ENCODE peak calls at places on chromosomes 11 and 22, in eight cellular contexts. One of them, this sample, is unnamed.
A peak's percentile ranks its signal among the peaks of the same experiment; 100 is the strongest.

GRCh38 chr22:38412435-38413084 is 42.4 kb downstream of the KCNJ4 start:
- DNase-seq in mucosa of descending colon: no peak
- DNase-seq in CD4-positive, CD25-positive, alpha-beta regulatory T cell: peak; percentile 9
- DNase-seq in left ventricle myocardium inferior: no peak
- DNase-seq in brain microvascular endothelial cell: no peak
- DNase-seq in IMR-90: no peak
- DNase-seq in HL-60: no peak
- DNase-seq in naive thymus-derived CD4-positive, alpha-beta T cell: peak; percentile 36
- DNase-seq in this sample: no peak

GRCh38 chr11:27124514-27125264 is 84.1 kb downstream of the BBOX1 start:
- DNase-seq in IMR-90: peak; percentile 42
- DNase-seq in left ventricle myocardium inferior: no peak
- DNase-seq in HL-60: no peak
- DNase-seq in brain microvascular endothelial cell: no peak
- DNase-seq in mucosa of descending colon: no peak
- DNase-seq in CD4-positive, CD25-positive, alpha-beta regulatory T cell: no peak
- DNase-seq in naive thymus-derived CD4-positive, alpha-beta T cell: no peak
- DNase-seq in this sample: no peak

GRCh38 chr11:110763249-110764011 is 51.2 kb upstream of the ARHGAP20 start:
- DNase-seq in brain microvascular endothelial cell: peak; percentile 31
- DNase-seq in naive thymus-derived CD4-positive, alpha-beta T cell: no peak
- DNase-seq in CD4-positive, CD25-positive, alpha-beta regulatory T cell: no peak
- DNase-seq in mucosa of descending colon: peak; percentile 46
- DNase-seq in left ventricle myocardium inferior: no peak
- DNase-seq in HL-60: no peak
- DNase-seq in IMR-90: peak; percentile 80
- DNase-seq in this sample: no peak

GRCh38 chr22:41917906-41918791 is 3.3 kb upstream of the SHISA8 start:
- DNase-seq in HL-60: no peak
- DNase-seq in IMR-90: peak; percentile 63
- DNase-seq in left ventricle myocardium inferior: peak; percentile 65
- DNase-seq in naive thymus-derived CD4-positive, alpha-beta T cell: no peak
- DNase-seq in CD4-positive, CD25-positive, alpha-beta regulatory T cell: no peak
- DNase-seq in brain microvascular endothelial cell: peak; percentile 29
- DNase-seq in mucosa of descending colon: no peak
- DNase-seq in this sample: no peak

GRCh38 chr22:43094085-43094484 is 4.9 kb upstream of the TTLL1 start:
- DNase-seq in naive thymus-derived CD4-positive, alpha-beta T cell: no peak
- DNase-seq in IMR-90: peak; percentile 18
- DNase-seq in mucosa of descending colon: peak; percentile 75
- DNase-seq in left ventricle myocardium inferior: peak; percentile 70
- DNase-seq in CD4-positive, CD25-positive, alpha-beta regulatory T cell: no peak
- DNase-seq in brain microvascular endothelial cell: no peak
- DNase-seq in HL-60: peak; percentile 50
- DNase-seq in this sample: no peak

GRCh38 chr11:115612331-115612730 is 108.1 kb upstream of the CADM1 start:
- DNase-seq in IMR-90: peak; percentile 50
- DNase-seq in CD4-positive, CD25-positive, alpha-beta regulatory T cell: no peak
- DNase-seq in mucosa of descending colon: no peak
- DNase-seq in brain microvascular endothelial cell: no peak
- DNase-seq in HL-60: no peak
- DNase-seq in left ventricle myocardium inferior: no peak
- DNase-seq in naive thymus-derived CD4-positive, alpha-beta T cell: no peak
- DNase-seq in this sample: no peak

GRCh38 chr11:444397-445144 is 2.8 kb upstream of the ANO9 start:
- DNase-seq in mucosa of descending colon: peak; percentile 82
- DNase-seq in left ventricle myocardium inferior: no peak
- DNase-seq in naive thymus-derived CD4-positive, alpha-beta T cell: no peak
- DNase-seq in brain microvascular endothelial cell: no peak
- DNase-seq in IMR-90: peak; percentile 22
- DNase-seq in CD4-positive, CD25-positive, alpha-beta regulatory T cell: no peak
- DNase-seq in HL-60: no peak
- DNase-seq in this sample: no peak

GRCh38 chr11:6225896-6226295 is 8.5 kb downstream of the FHIP1B start:
- DNase-seq in brain microvascular endothelial cell: no peak
- DNase-seq in naive thymus-derived CD4-positive, alpha-beta T cell: no peak
- DNase-seq in mucosa of descending colon: no peak
- DNase-seq in HL-60: no peak
- DNase-seq in left ventricle myocardium inferior: no peak
- DNase-seq in CD4-positive, CD25-positive, alpha-beta regulatory T cell: no peak
- DNase-seq in IMR-90: no peak
- DNase-seq in this sample: no peak

GRCh38 chr11:75424396-75424795 is 8.6 kb downstream of the KLHL35 start:
- DNase-seq in CD4-positive, CD25-positive, alpha-beta regulatory T cell: no peak
- DNase-seq in brain microvascular endothelial cell: no peak
- DNase-seq in naive thymus-derived CD4-positive, alpha-beta T cell: no peak
- DNase-seq in HL-60: peak; percentile 16
- DNase-seq in mucosa of descending colon: no peak
- DNase-seq in left ventricle myocardium inferior: no peak
- DNase-seq in IMR-90: no peak
- DNase-seq in this sample: no peak

GRCh38 chr11:118010738-118011461 is 24.7 kb downstream of the IL10RA start:
- DNase-seq in IMR-90: no peak
- DNase-seq in CD4-positive, CD25-positive, alpha-beta regulatory T cell: no peak
- DNase-seq in brain microvascular endothelial cell: no peak
- DNase-seq in mucosa of descending colon: peak; percentile 86
- DNase-seq in HL-60: peak; percentile 78
- DNase-seq in naive thymus-derived CD4-positive, alpha-beta T cell: no peak
- DNase-seq in left ventricle myocardium inferior: peak; percentile 56
- DNase-seq in this sample: no peak

GRCh38 chr11:120793806-120794479 is 230.0 kb upstream of the TBCEL start:
- DNase-seq in IMR-90: no peak
- DNase-seq in CD4-positive, CD25-positive, alpha-beta regulatory T cell: no peak
- DNase-seq in left ventricle myocardium inferior: no peak
- DNase-seq in brain microvascular endothelial cell: no peak
- DNase-seq in HL-60: no peak
- DNase-seq in mucosa of descending colon: no peak
- DNase-seq in naive thymus-derived CD4-positive, alpha-beta T cell: no peak
- DNase-seq in this sample: no peak

GRCh38 chr11:45934580-45935318 is 12.3 kb downstream of the LARGE2 start:
- DNase-seq in mucosa of descending colon: no peak
- DNase-seq in IMR-90: no peak
- DNase-seq in left ventricle myocardium inferior: no peak
- DNase-seq in CD4-positive, CD25-positive, alpha-beta regulatory T cell: no peak
- DNase-seq in brain microvascular endothelial cell: no peak
- DNase-seq in HL-60: no peak
- DNase-seq in naive thymus-derived CD4-positive, alpha-beta T cell: no peak
- DNase-seq in this sample: no peak

GRCh38 chr11:45935349-45936064 is 13.1 kb downstream of the LARGE2 start:
- DNase-seq in mucosa of descending colon: no peak
- DNase-seq in CD4-positive, CD25-positive, alpha-beta regulatory T cell: no peak
- DNase-seq in naive thymus-derived CD4-positive, alpha-beta T cell: no peak
- DNase-seq in IMR-90: no peak
- DNase-seq in brain microvascular endothelial cell: no peak
- DNase-seq in left ventricle myocardium inferior: no peak
- DNase-seq in HL-60: no peak
- DNase-seq in this sample: no peak

GRCh38 chr11:45939836-45940235 is 17.4 kb downstream of the LARGE2 start:
- DNase-seq in CD4-positive, CD25-positive, alpha-beta regulatory T cell: no peak
- DNase-seq in naive thymus-derived CD4-positive, alpha-beta T cell: no peak
- DNase-seq in HL-60: no peak
- DNase-seq in left ventricle myocardium inferior: no peak
- DNase-seq in IMR-90: peak; percentile 8
- DNase-seq in brain microvascular endothelial cell: no peak
- DNase-seq in mucosa of descending colon: no peak
- DNase-seq in this sample: no peak

GRCh38 chr11:45936655-45937054 is 14.2 kb downstream of the LARGE2 start:
- DNase-seq in naive thymus-derived CD4-positive, alpha-beta T cell: no peak
- DNase-seq in HL-60: no peak
- DNase-seq in mucosa of descending colon: no peak
- DNase-seq in IMR-90: no peak
- DNase-seq in left ventricle myocardium inferior: no peak
- DNase-seq in CD4-positive, CD25-positive, alpha-beta regulatory T cell: no peak
- DNase-seq in brain microvascular endothelial cell: no peak
- DNase-seq in this sample: no peak

DNA sequence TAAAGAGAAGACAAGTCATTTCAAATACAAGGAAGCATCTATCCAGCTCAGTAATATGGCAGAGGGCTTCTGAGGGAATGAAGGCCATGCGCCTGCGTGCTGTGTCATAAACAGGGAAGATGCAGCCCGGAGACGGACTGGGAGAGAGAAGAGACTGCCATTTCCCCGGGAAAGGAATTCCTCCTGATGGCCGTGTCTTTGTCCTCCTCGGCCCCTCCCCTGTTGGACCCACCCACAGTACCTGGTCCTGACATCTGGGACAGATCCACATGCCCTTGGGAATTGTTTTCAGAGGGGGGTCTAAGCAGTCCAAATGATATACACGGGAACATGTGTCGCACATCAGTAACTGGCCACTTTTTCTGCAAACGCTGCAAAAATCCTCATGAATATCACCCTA is 15.5 kb downstream of the LARGE2 start:
- DNase-seq in left ventricle myocardium inferior: no peak
- DNase-seq in mucosa of descending colon: no peak
- DNase-seq in brain microvascular endothelial cell: no peak
- DNase-seq in naive thymus-derived CD4-positive, alpha-beta T cell: no peak
- DNase-seq in HL-60: no peak
- DNase-seq in IMR-90: no peak
- DNase-seq in CD4-positive, CD25-positive, alpha-beta regulatory T cell: no peak
- DNase-seq in this sample: no peak
- H3K4me3 ChIP-seq in left ventricle myocardium inferior: no peak overlapping the region
- H3K4me3 ChIP-seq in mucosa of descending colon: no peak overlapping the region
- H3K4me3 ChIP-seq in brain microvascular endothelial cell: no peak overlapping the region
- H3K4me3 ChIP-seq in naive thymus-derived CD4-positive, alpha-beta T cell: no peak overlapping the region
- H3K4me3 ChIP-seq in HL-60: no peak overlapping the region
- H3K4me3 ChIP-seq in IMR-90: no peak overlapping the region
- H3K4me3 ChIP-seq in CD4-positive, CD25-positive, alpha-beta regulatory T cell: no peak overlapping the region
- H3K4me3 ChIP-seq in this sample: no peak overlapping the region

DNA sequence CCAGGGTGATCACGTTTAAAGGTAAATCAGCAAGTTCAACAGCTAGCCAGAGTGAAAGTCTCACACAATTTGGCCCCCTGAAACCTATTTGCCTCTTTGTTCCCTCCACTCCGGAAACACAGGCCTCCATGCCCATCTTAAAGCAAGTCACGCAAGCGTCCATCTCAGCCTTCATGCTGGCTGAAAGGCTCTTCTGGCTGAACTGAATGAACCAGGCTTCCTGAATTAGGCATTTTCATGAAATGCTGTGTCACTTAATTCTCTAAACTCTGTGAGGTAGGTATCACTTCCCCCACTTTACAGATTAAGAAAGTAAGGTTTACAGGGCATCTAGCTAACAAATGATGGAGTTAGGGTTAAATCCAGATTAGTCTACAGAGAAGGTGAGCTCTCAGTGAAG is 1.4 kb downstream of the SLC25A17 start:
- DNase-seq in HL-60: no peak
- DNase-seq in CD4-positive, CD25-positive, alpha-beta regulatory T cell: peak; percentile 10
- DNase-seq in mucosa of descending colon: no peak
- DNase-seq in naive thymus-derived CD4-positive, alpha-beta T cell: no peak
- DNase-seq in left ventricle myocardium inferior: no peak
- DNase-seq in IMR-90: no peak
- DNase-seq in brain microvascular endothelial cell: no peak
- DNase-seq in this sample: no peak
- H3K4me3 ChIP-seq in HL-60: peak overlapping the region; percentile 99
- H3K4me3 ChIP-seq in CD4-positive, CD25-positive, alpha-beta regulatory T cell: peak overlapping the region; percentile 87
- H3K4me3 ChIP-seq in mucosa of descending colon: no peak overlapping the region
- H3K4me3 ChIP-seq in naive thymus-derived CD4-positive, alpha-beta T cell: peak overlapping the region; percentile 100
- H3K4me3 ChIP-seq in left ventricle myocardium inferior: peak overlapping the region; percentile 91
- H3K4me3 ChIP-seq in IMR-90: no peak overlapping the region
- H3K4me3 ChIP-seq in brain microvascular endothelial cell: no peak overlapping the region
- H3K4me3 ChIP-seq in this sample: peak overlapping the region; percentile 94

DNA sequence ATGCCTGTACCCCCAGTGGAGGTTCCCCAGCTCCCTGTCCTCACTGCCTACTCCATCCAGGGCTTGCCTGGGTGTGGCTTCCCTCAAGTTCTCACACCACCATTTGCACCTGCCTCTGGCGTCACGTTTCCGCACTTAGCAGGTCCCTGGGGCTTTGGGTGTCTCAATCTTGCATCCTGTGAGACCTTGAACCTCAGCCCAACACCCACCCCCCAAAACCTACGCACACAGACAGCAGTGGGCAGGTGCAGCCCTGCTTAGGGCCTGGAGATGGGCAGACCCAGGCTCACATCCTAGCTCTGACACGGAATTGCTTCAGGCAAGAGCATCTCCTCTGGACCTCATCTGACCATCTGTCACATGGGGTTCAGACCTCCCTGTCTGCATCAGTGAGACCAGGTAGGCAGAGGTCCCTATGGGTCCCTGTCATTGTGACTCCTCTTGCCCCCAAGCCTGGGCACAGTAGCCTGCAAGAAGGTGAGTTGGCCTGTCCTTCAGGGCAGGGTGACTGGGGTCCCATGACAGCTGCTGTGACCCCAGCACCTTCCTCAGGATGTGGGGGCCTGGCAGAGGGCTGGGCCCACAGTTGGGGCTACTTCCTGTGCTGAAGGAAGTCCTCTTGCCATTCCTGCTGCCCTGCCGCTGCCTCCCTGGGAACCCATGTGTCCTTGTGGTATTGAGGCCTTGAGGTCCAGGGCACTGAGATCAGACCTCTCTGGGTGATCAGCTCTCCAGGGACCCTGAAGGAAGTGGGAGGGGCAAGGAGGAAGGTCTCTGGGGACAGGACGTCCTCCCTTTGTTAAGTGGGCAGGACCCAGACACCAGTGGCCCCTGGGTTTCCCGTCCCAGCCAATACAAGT is 2.0 kb downstream of the SIPA1 start:
- DNase-seq in CD4-positive, CD25-positive, alpha-beta regulatory T cell: peak; percentile 93
- DNase-seq in IMR-90: no peak
- DNase-seq in left ventricle myocardium inferior: peak; percentile 45
- DNase-seq in HL-60: peak; percentile 88
- DNase-seq in brain microvascular endothelial cell: no peak
- DNase-seq in naive thymus-derived CD4-positive, alpha-beta T cell: peak; percentile 90
- DNase-seq in mucosa of descending colon: peak; percentile 89
- DNase-seq in this sample: peak; percentile 49
- H3K4me3 ChIP-seq in CD4-positive, CD25-positive, alpha-beta regulatory T cell: peak overlapping the region; percentile 73
- H3K4me3 ChIP-seq in IMR-90: no peak overlapping the region
- H3K4me3 ChIP-seq in left ventricle myocardium inferior: peak overlapping the region; percentile 81
- H3K4me3 ChIP-seq in HL-60: peak overlapping the region; percentile 61
- H3K4me3 ChIP-seq in brain microvascular endothelial cell: no peak overlapping the region
- H3K4me3 ChIP-seq in naive thymus-derived CD4-positive, alpha-beta T cell: peak overlapping the region; percentile 90
- H3K4me3 ChIP-seq in mucosa of descending colon: no peak overlapping the region
- H3K4me3 ChIP-seq in this sample: no peak overlapping the region

GRCh38 chr11:58900479-58901420 is 38.5 kb upstream of the GLYATL1 start:
- DNase-seq in IMR-90: peak; percentile 73
- DNase-seq in brain microvascular endothelial cell: peak; percentile 78
- DNase-seq in mucosa of descending colon: peak; percentile 80
- DNase-seq in naive thymus-derived CD4-positive, alpha-beta T cell: peak; percentile 3
- DNase-seq in left ventricle myocardium inferior: peak; percentile 63
- DNase-seq in HL-60: peak; percentile 32
- DNase-seq in CD4-positive, CD25-positive, alpha-beta regulatory T cell: peak; percentile 30
- DNase-seq in this sample: peak; percentile 45
- H3K4me3 ChIP-seq in IMR-90: no peak overlapping the region
- H3K4me3 ChIP-seq in brain microvascular endothelial cell: peak overlapping the region; percentile 45
- H3K4me3 ChIP-seq in mucosa of descending colon: no peak overlapping the region
- H3K4me3 ChIP-seq in naive thymus-derived CD4-positive, alpha-beta T cell: no peak overlapping the region
- H3K4me3 ChIP-seq in left ventricle myocardium inferior: no peak overlapping the region
- H3K4me3 ChIP-seq in HL-60: no peak overlapping the region
- H3K4me3 ChIP-seq in CD4-positive, CD25-positive, alpha-beta regulatory T cell: no peak overlapping the region
- H3K4me3 ChIP-seq in this sample: no peak overlapping the region

This sample was measured in Jurkat, Clone E6-1.